ENCODE peak calls at places on chromosomes 4 and X, in five cellular contexts. Y, G, N, X and J are unnamed samples. For H3K9me2 and H3K4me1, the result is how much of the 10 kb centered on the place peaks cover.

GRCh38 chr4:141248029-141248428 is 27.3 kb downstream of the ZNF330 start:
- DNase-seq in Y (peak), G (no peak), N (no peak), X (no peak), J (no peak)

GRCh38 chrX:110409925-110410324 is 51.3 kb downstream of the RTL9 start:
- DNase-seq in Y (peak), G (no peak), N (no peak), X (no peak), J (no peak)

GRCh38 chrX:37684426-37684825 is 1.2 kb upstream of the XK start:
- DNase-seq in Y (no peak), G (no peak), N (no peak), X (no peak), J (no peak)

GRCh38 chr4:126233483-126233882 is 918.7 kb downstream of the FAT4 start:
- DNase-seq in Y (no peak), G (no peak), N (no peak), X (no peak), J (no peak)

GRCh38 chrX:104566921-104567501 is 1.0 kb downstream of the IL1RAPL2 start:
- DNase-seq in Y (no peak), G (peak), N (no peak), X (no peak), J (peak)

GRCh38 chr4:99457270-99457669 is 22.1 kb upstream of the ADH7 start:
- DNase-seq in Y (no peak), G (no peak), N (no peak), X (no peak), J (no peak)

GRCh38 chrX:6778547-6779231 is 243.8 kb upstream of the VCX3A start:
- DNase-seq in Y (no peak), G (no peak), N (no peak), X (no peak), J (no peak)

GRCh38 chrX:53223068-53223693 is 1.8 kb downstream of the KDM5C start:
- DNase-seq in Y (peak), G (no peak), N (no peak), X (no peak), J (no peak)

GRCh38 chr4:36037127-36037526 is 207.2 kb downstream of the ARAP2 start:
- DNase-seq in Y (no peak), G (no peak), N (no peak), X (no peak), J (no peak)

GRCh38 chr4:96352051-96352517 is 512.2 kb downstream of the PDHA2 start:
- DNase-seq in Y (no peak), G (peak), N (peak), X (peak), J (peak)

GRCh38 chr4:1412376-1413220 is 6.4 kb upstream of the NKX1-1 start:
- DNase-seq in Y (no peak), G (peak), N (no peak), X (no peak), J (peak)

GRCh38 chrX:119755981-119756533 is 2.3 kb upstream of the SOWAHD start:
- DNase-seq in Y (no peak), G (no peak), N (no peak), X (peak), J (no peak)

GRCh38 chr4:162111078-162111477 is 52.7 kb downstream of the FSTL5 start:
- DNase-seq in Y (no peak), G (no peak), N (no peak), X (no peak), J (no peak)

GRCh38 chr4:109730294-109731051 is 603 bp upstream of the PLA2G12A start:
- DNase-seq in Y (peak), G (peak), N (no peak), X (no peak), J (peak)

GRCh38 chrX:48938721-48939416 is 18.5 kb downstream of the OTUD5 start:
- DNase-seq in Y (no peak), G (no peak), N (no peak), X (peak), J (no peak)

GRCh38 chr4:60039908-60040307 is 1160.2 kb upstream of the ADGRL3 start:
- DNase-seq in Y (no peak), G (no peak), N (no peak), X (no peak), J (no peak)

GRCh38 chr4:630661-631060 is 5.3 kb downstream of the PDE6B start:
- DNase-seq in Y (no peak), G (no peak), N (no peak), X (no peak), J (no peak)

GRCh38 chrX:10341309-10341708 is 184.5 kb downstream of the CLCN4 start:
- DNase-seq in Y (no peak), G (no peak), N (no peak), X (no peak), J (no peak)

GRCh38 chrX:154012336-154012991 is 7.2 kb downstream of the IRAK1 start:
- DNase-seq in Y (no peak), G (no peak), N (no peak), X (no peak), J (no peak)

GRCh38 chrX:20545538-20545937 is 278.8 kb upstream of the RPS6KA3 start:
- DNase-seq in Y (no peak), G (no peak), N (no peak), X (no peak), J (no peak)

GRCh38 chr4:182604161-182604591 is 313.0 kb downstream of the DCTD start:
- DNase-seq in Y (peak), G (no peak), N (no peak), X (no peak), J (no peak)

GRCh38 chr4:7725951-7726350 is 213.7 kb downstream of the AFAP1 start:
- DNase-seq in Y (peak), G (no peak), N (no peak), X (no peak), J (no peak)

GRCh38 chr4:48653217-48654014 is 126.7 kb downstream of the FRYL start:
- DNase-seq in Y (peak), G (peak), N (no peak), X (no peak), J (peak)

GRCh38 chr4:86482851-86483490 is 111.1 kb upstream of the PTPN13 start:
- DNase-seq in Y (peak), G (peak), N (no peak), X (no peak), J (no peak)

GRCh38 chr4:28759064-28759463 is 1898.4 kb downstream of the STIM2 start:
- DNase-seq in Y (no peak), G (no peak), N (no peak), X (no peak), J (no peak)

GRCh38 chr4:10605746-10606482 is 78.7 kb downstream of the CLNK start:
- DNase-seq in Y (peak), G (no peak), N (no peak), X (no peak), J (no peak)

GRCh38 chr4:141417387-141417786 is 196.7 kb downstream of the ZNF330 start:
- DNase-seq in Y (peak), G (no peak), N (no peak), X (no peak), J (no peak)

GRCh38 chr4:139027771-139028170 is 12.2 kb downstream of the NOCT start:
- DNase-seq in Y (no peak), G (no peak), N (no peak), X (no peak), J (no peak)

GRCh38 chrX:19225906-19226305 is 103.6 kb upstream of the ADGRG2 start:
- DNase-seq in Y (no peak), G (peak), N (no peak), X (peak), J (peak)

GRCh38 chr4:166996216-166996615 is 238.1 kb downstream of the SPOCK3 start:
- DNase-seq in Y (no peak), G (no peak), N (no peak), X (no peak), J (no peak)

GRCh38 chr4:109494538-109494937 is 60.9 kb downstream of the SEC24B start:
- DNase-seq in Y (no peak), G (no peak), N (no peak), X (no peak), J (no peak)

GRCh38 chr4:99205104-99205979 is 13.7 kb downstream of the ADH6 start:
- DNase-seq in Y (peak), G (no peak), N (no peak), X (no peak), J (peak)

GRCh38 chr4:100497729-100498250 is 20.0 kb downstream of the EMCN start:
- DNase-seq in Y (peak), G (no peak), N (no peak), X (no peak), J (no peak)

GRCh38 chr4:167274346-167274745 is 40.1 kb upstream of the SPOCK3 start:
- DNase-seq in Y (no peak), G (no peak), N (no peak), X (no peak), J (no peak)

GRCh38 chrX:113959912-113960626 is 623.8 kb upstream of the HTR2C start:
- DNase-seq in Y (no peak), G (no peak), N (no peak), X (no peak), J (no peak)

GRCh38 chrX:155071694-155072215 is 447 bp downstream of the BRCC3 start:
- DNase-seq in Y (peak), G (no peak), N (no peak), X (peak), J (no peak)

GRCh38 chr4:81274460-81274859 is 59.4 kb upstream of the PRKG2 start:
- DNase-seq in Y (no peak), G (no peak), N (no peak), X (no peak), J (no peak)

GRCh38 chrX:154348114-154348531 is 26.3 kb downstream of the FLNA start:
- DNase-seq in Y (peak), G (no peak), N (no peak), X (no peak), J (no peak)

GRCh38 chr4:176792348-176793059 is at the start of gene VEGFC:
- DNase-seq in Y (peak), G (peak), N (no peak), X (peak), J (peak)

DNA sequence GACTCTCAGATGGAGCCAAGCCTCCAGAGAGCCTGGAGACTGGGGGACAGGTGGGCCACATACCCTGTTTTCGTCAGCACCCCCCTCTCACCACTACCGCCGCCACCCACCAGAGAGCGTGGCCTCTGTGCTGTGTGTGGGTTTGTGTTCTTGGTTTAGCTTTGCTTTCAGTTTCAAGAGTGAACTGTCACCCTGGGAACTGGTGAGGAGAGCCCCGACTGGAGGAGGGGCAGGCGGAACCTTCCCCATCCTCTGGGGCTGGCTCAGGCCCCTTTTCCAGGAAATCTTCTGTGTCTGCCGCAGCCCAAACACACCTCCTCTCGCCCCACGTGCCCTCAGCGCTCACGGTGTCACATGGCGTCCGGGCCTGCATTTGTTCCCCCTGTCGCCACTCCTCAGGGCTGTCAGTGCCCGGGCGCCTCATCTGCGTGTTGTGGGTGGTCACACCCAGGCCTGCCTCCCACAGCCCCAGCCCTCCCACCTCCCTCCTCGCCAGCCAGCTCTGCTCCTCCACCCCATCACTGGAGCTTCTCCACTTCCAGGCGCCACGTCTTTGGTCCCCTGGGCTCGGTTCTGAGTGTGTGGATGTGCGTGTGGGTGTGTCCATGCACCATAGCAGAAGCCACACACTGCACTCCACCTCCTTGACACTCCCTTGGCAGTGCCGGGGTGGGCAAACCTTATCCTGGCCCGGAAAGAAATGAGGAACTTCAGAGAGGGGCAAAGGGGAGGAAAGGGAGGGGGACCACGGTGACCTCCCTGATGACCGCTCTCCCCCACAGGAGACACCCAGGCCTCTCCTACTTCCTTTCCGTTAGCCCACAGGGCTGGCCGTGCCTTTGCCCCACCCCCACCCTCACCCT is 27.8 kb downstream of the ELF4 start:
- DNase-seq in Y (peak), G (no peak), N (no peak), X (peak), J (no peak)
- H3K27ac ChIP-seq in Y (peak), G (no peak), N (no peak), X (no peak), J (no peak)

GRCh38 chr4:39825090-39825489 is 127.2 kb downstream of the UBE2K start:
- DNase-seq in Y (no peak), G (no peak), N (no peak), X (no peak), J (no peak)

GRCh38 chr4:39821951-39822350 is 124.0 kb downstream of the UBE2K start:
- DNase-seq in Y (no peak), G (no peak), N (no peak), X (no peak), J (no peak)

GRCh38 chr4:39823193-39823592 is 125.3 kb downstream of the UBE2K start:
- DNase-seq in Y (peak), G (no peak), N (no peak), X (no peak), J (no peak)

GRCh38 chr4:39818646-39819045 is 120.7 kb downstream of the UBE2K start:
- DNase-seq in Y (no peak), G (no peak), N (no peak), X (no peak), J (no peak)

DNA sequence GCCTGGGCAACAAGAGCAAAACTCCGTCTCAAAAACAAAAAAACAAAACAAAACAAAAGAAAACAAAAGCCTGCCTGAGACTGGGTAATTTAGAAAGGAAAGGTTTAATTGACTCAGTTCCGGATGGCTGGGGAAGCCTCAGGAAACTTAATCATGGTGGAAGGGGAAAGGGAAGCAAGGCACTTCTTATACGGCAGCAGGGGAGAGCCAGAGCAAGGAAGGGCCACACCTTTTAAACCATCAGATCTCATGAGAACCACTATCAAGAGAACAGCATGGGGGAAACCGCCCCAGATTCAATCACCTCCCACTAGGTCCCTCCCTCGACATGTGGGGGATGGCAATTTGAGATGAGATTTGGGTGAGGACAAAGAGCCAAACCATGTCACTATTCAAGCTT is 122.2 kb downstream of the UBE2K start:
- DNase-seq in Y (no peak), G (no peak), N (no peak), X (no peak), J (no peak)
- H3K9me2 ChIP-seq in Y (under half), G (under half), N (under half), X (under half), J (under half)

GRCh38 chrX:13076176-13076956 is 31.9 kb upstream of the FAM9C start:
- DNase-seq in Y (peak), G (no peak), N (no peak), X (no peak), J (no peak)

GRCh38 chrX:13078739-13079444 is 34.5 kb upstream of the FAM9C start:
- DNase-seq in Y (peak), G (no peak), N (no peak), X (no peak), J (peak)

GRCh38 chrX:13069771-13070410 is 25.5 kb upstream of the FAM9C start:
- DNase-seq in Y (peak), G (no peak), N (no peak), X (no peak), J (no peak)

GRCh38 chrX:13077168-13077567 is 32.7 kb upstream of the FAM9C start:
- DNase-seq in Y (peak), G (no peak), N (no peak), X (no peak), J (no peak)

GRCh38 chrX:13074297-13075262 is 30.2 kb upstream of the FAM9C start:
- DNase-seq in Y (no peak), G (no peak), N (no peak), X (no peak), J (no peak)
- H3K4me1 ChIP-seq in Y (under half), G (under half), N (under half), X (under half), J (under half)

GRCh38 chrX:38881066-38881465 is 79.8 kb downstream of the MID1IP1 start:
- DNase-seq in Y (no peak), G (no peak), N (no peak), X (no peak), J (no peak)

GRCh38 chrX:38881727-38882126 is 80.5 kb downstream of the MID1IP1 start:
- DNase-seq in Y (no peak), G (no peak), N (no peak), X (no peak), J (no peak)

GRCh38 chrX:38878674-38879375 is 77.6 kb downstream of the MID1IP1 start:
- DNase-seq in Y (no peak), G (no peak), N (no peak), X (no peak), J (no peak)

GRCh38 chrX:38880460-38880859 is 79.2 kb downstream of the MID1IP1 start:
- DNase-seq in Y (peak), G (no peak), N (no peak), X (no peak), J (peak)

DNA sequence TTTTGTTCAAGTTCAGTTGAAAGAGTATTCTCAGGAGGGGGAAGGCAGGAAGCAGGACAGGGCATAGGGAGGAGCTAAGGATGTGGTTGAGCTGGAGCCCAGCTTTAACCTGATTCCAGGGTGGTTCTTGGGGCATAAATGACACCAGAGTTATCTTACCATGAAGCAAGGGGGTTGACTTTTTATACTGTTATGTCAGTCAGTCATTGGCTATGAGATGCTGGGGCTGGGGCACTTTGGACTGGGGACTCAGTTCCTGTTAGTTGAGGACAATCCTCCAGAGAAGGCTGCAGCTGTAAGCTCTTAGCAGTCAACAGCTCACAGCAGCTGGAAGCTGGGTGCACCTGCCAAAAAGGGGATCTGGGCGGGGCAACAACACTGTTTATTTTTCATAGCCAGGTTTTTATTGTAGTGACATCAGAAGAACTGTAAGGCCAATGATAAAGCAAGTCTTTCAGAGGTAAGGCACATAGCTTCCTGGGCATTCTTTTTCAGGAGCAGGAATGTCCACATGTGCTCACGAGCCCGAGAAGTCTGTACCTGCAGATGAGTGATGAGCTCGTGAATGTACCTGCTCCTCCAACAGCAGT is 78.5 kb downstream of the MID1IP1 start:
- DNase-seq in Y (no peak), G (no peak), N (no peak), X (peak), J (no peak)
- H3K27ac ChIP-seq in Y (no peak), G (no peak), N (no peak), X (no peak), J (peak)

DNA sequence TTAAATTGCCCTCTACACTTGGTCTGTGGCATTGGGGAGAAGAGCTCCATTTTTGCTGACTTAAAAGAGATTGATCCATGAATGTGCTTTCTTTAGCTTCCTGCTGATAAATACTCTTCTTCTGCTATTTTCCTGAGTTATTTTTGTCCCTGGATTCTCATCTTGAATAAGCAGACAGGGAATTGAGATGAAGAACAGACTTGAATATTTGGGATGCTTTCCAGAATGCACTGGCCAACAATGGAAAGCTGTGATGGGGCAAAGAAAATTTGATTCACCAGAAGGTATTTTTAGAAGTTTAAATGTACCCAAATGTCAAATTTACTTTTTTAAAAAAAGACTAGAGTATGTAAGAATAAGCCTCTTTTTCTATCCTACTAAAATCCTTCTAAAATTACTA is 309.9 kb upstream of the PPP1R2C start:
- DNase-seq in Y (no peak), G (no peak), N (no peak), X (no peak), J (no peak)
- H3K9me2 ChIP-seq in Y (under half), G (under half), N (under half), X (under half), J (under half)

GRCh38 chr4:67702166-67702565 is 1.2 kb upstream of the UBA6 start:
- DNase-seq in Y (no peak), G (no peak), N (no peak), X (no peak), J (no peak)

GRCh38 chr4:67697860-67698655 is 2.9 kb downstream of the UBA6 start:
- DNase-seq in Y (no peak), G (no peak), N (no peak), X (no peak), J (no peak)

GRCh38 chr4:67699603-67700002 is 1.4 kb downstream of the UBA6 start:
- DNase-seq in Y (no peak), G (no peak), N (no peak), X (no peak), J (no peak)

GRCh38 chr4:67700119-67700873 is 659 bp downstream of the UBA6 start:
- DNase-seq in Y (peak), G (peak), N (no peak), X (peak), J (no peak)

GRCh38 chr4:67700874-67701850 is at the start of gene UBA6:
- DNase-seq in Y (peak), G (peak), N (peak), X (peak), J (peak)
- H3K4me1 ChIP-seq in Y (under half), G (under half), N (under half), X (under half), J (under half)

GRCh38 chrX:34879876-34880275 is 62.7 kb upstream of the FAM47B start:
- DNase-seq in Y (no peak), G (no peak), N (no peak), X (no peak), J (no peak)
- H3K27ac ChIP-seq in Y (no peak), G (no peak), N (no peak), X (no peak), J (no peak)

GRCh38 chrX:150313514-150313913 is 49.6 kb upstream of the MAMLD1 start:
- DNase-seq in Y (no peak), G (no peak), N (no peak), X (no peak), J (no peak)
- H3K9me2 ChIP-seq in Y (under half), G (under half), N (under half), X (under half), J (under half)